ENCODE peak calls at places on chromosomes 7 and 10, in nine cellular contexts. One of them, this sample, is unnamed.

GRCh38 chr7:23003505-23004246 is 10.3 kb downstream of the HYCC1 start:
- DNase-seq in heart left ventricle: no peak
- DNase-seq in EH: peak; percentile 52
- DNase-seq in iPS DF 19.7: no peak
- DNase-seq in nephron progenitor cell: no peak
- DNase-seq in ELF-1: no peak
- DNase-seq in GM12865: no peak
- DNase-seq in A172: no peak
- DNase-seq in AG09319: no peak
- DNase-seq in this sample: no peak

GRCh38 chr10:11612004-11613001 is 853 bp upstream of the USP6NL start:
- DNase-seq in heart left ventricle: no peak
- DNase-seq in EH: no peak
- DNase-seq in iPS DF 19.7: no peak
- DNase-seq in nephron progenitor cell: no peak
- DNase-seq in ELF-1: no peak
- DNase-seq in GM12865: peak; percentile 33
- DNase-seq in A172: peak; percentile 4
- DNase-seq in AG09319: no peak
- DNase-seq in this sample: peak; percentile 14

GRCh38 chr10:45557275-45557905 is 115.2 kb downstream of the ZFAND4 start:
- DNase-seq in heart left ventricle: no peak
- DNase-seq in EH: no peak
- DNase-seq in iPS DF 19.7: peak; percentile 17
- DNase-seq in nephron progenitor cell: no peak
- DNase-seq in ELF-1: no peak
- DNase-seq in GM12865: peak; percentile 49
- DNase-seq in A172: no peak
- DNase-seq in AG09319: no peak
- DNase-seq in this sample: no peak

GRCh38 chr7:25359471-25360059 is 131.3 kb upstream of the NPVF start:
- DNase-seq in heart left ventricle: no peak
- DNase-seq in EH: no peak
- DNase-seq in iPS DF 19.7: no peak
- DNase-seq in nephron progenitor cell: no peak
- DNase-seq in ELF-1: no peak
- DNase-seq in GM12865: no peak
- DNase-seq in A172: no peak
- DNase-seq in AG09319: no peak
- DNase-seq in this sample: peak; percentile 63

GRCh38 chr10:132502544-132503300 is 34.9 kb upstream of the INPP5A start:
- DNase-seq in heart left ventricle: no peak
- DNase-seq in EH: no peak
- DNase-seq in iPS DF 19.7: no peak
- DNase-seq in nephron progenitor cell: no peak
- DNase-seq in ELF-1: no peak
- DNase-seq in GM12865: no peak
- DNase-seq in A172: no peak
- DNase-seq in AG09319: no peak
- DNase-seq in this sample: no peak

GRCh38 chr7:50497968-50498367 is 47.8 kb upstream of the FIGNL1 start:
- DNase-seq in heart left ventricle: no peak
- DNase-seq in EH: peak; percentile 14
- DNase-seq in iPS DF 19.7: no peak
- DNase-seq in nephron progenitor cell: no peak
- DNase-seq in ELF-1: no peak
- DNase-seq in GM12865: no peak
- DNase-seq in A172: peak; percentile 28
- DNase-seq in AG09319: peak; percentile 24
- DNase-seq in this sample: no peak

GRCh38 chr10:107418411-107418810 is 253.9 kb upstream of the SORCS1 start:
- DNase-seq in heart left ventricle: no peak
- DNase-seq in EH: no peak
- DNase-seq in iPS DF 19.7: no peak
- DNase-seq in nephron progenitor cell: no peak
- DNase-seq in ELF-1: no peak
- DNase-seq in GM12865: peak; percentile 76
- DNase-seq in A172: no peak
- DNase-seq in AG09319: no peak
- DNase-seq in this sample: no peak

GRCh38 chr10:124534231-124534798 is 72.7 kb downstream of the LHPP start:
- DNase-seq in heart left ventricle: no peak
- DNase-seq in EH: no peak
- DNase-seq in iPS DF 19.7: no peak
- DNase-seq in nephron progenitor cell: peak; percentile 44
- DNase-seq in ELF-1: peak; percentile 66
- DNase-seq in GM12865: peak; percentile 38
- DNase-seq in A172: no peak
- DNase-seq in AG09319: no peak
- DNase-seq in this sample: peak; percentile 69

GRCh38 chr10:82206831-82207230 is 331.8 kb downstream of the NRG3 start:
- DNase-seq in heart left ventricle: no peak
- DNase-seq in EH: no peak
- DNase-seq in iPS DF 19.7: no peak
- DNase-seq in nephron progenitor cell: no peak
- DNase-seq in ELF-1: no peak
- DNase-seq in GM12865: no peak
- DNase-seq in A172: peak; percentile 1
- DNase-seq in AG09319: no peak
- DNase-seq in this sample: no peak

GRCh38 chr10:9853405-9854010 is 1164.2 kb upstream of the CELF2 start:
- DNase-seq in heart left ventricle: peak; percentile 42
- DNase-seq in EH: peak; percentile 4
- DNase-seq in iPS DF 19.7: no peak
- DNase-seq in nephron progenitor cell: no peak
- DNase-seq in ELF-1: no peak
- DNase-seq in GM12865: no peak
- DNase-seq in A172: no peak
- DNase-seq in AG09319: no peak
- DNase-seq in this sample: peak; percentile 70

GRCh38 chr10:132541129-132541528 is 3.5 kb downstream of the INPP5A start:
- DNase-seq in heart left ventricle: peak; percentile 15
- DNase-seq in EH: no peak
- DNase-seq in iPS DF 19.7: no peak
- DNase-seq in nephron progenitor cell: no peak
- DNase-seq in ELF-1: no peak
- DNase-seq in GM12865: no peak
- DNase-seq in A172: no peak
- DNase-seq in AG09319: no peak
- DNase-seq in this sample: no peak

GRCh38 chr10:34343764-34344163 is 471.3 kb downstream of the PARD3 start:
- DNase-seq in heart left ventricle: no peak
- DNase-seq in EH: peak; percentile 41
- DNase-seq in iPS DF 19.7: no peak
- DNase-seq in nephron progenitor cell: no peak
- DNase-seq in ELF-1: no peak
- DNase-seq in GM12865: no peak
- DNase-seq in A172: peak; percentile 4
- DNase-seq in AG09319: no peak
- DNase-seq in this sample: no peak

GRCh38 chr7:93147358-93147757 is 827 bp downstream of the SAMD9L start:
- DNase-seq in heart left ventricle: peak; percentile 40
- DNase-seq in EH: peak; percentile 68
- DNase-seq in iPS DF 19.7: no peak
- DNase-seq in nephron progenitor cell: no peak
- DNase-seq in ELF-1: peak; percentile 9
- DNase-seq in GM12865: peak; percentile 77
- DNase-seq in A172: peak; percentile 68
- DNase-seq in AG09319: peak; percentile 14
- DNase-seq in this sample: no peak

GRCh38 chr7:44194069-44194468 is 4.8 kb upstream of the GCK start:
- DNase-seq in heart left ventricle: no peak
- DNase-seq in EH: peak; percentile 53
- DNase-seq in iPS DF 19.7: no peak
- DNase-seq in nephron progenitor cell: no peak
- DNase-seq in ELF-1: no peak
- DNase-seq in GM12865: no peak
- DNase-seq in A172: peak; percentile 65
- DNase-seq in AG09319: no peak
- DNase-seq in this sample: no peak

GRCh38 chr7:148540041-148540738 is 50.4 kb upstream of the C7orf33 start:
- DNase-seq in heart left ventricle: peak; percentile 56
- DNase-seq in EH: peak; percentile 62
- DNase-seq in iPS DF 19.7: no peak
- DNase-seq in nephron progenitor cell: no peak
- DNase-seq in ELF-1: peak; percentile 49
- DNase-seq in GM12865: no peak
- DNase-seq in A172: peak; percentile 69
- DNase-seq in AG09319: no peak
- DNase-seq in this sample: peak; percentile 78

GRCh38 chr10:69406302-69406811 is 10.4 kb downstream of the TACR2 start:
- DNase-seq in heart left ventricle: peak; percentile 75
- DNase-seq in EH: no peak
- DNase-seq in iPS DF 19.7: no peak
- DNase-seq in nephron progenitor cell: peak; percentile 29
- DNase-seq in ELF-1: peak; percentile 26
- DNase-seq in GM12865: no peak
- DNase-seq in A172: peak; percentile 75
- DNase-seq in AG09319: no peak
- DNase-seq in this sample: no peak

GRCh38 chr7:134767567-134768168 is 11.8 kb upstream of the CALD1 start:
- DNase-seq in heart left ventricle: no peak
- DNase-seq in EH: peak; percentile 34
- DNase-seq in iPS DF 19.7: no peak
- DNase-seq in nephron progenitor cell: no peak
- DNase-seq in ELF-1: no peak
- DNase-seq in GM12865: peak; percentile 39
- DNase-seq in A172: no peak
- DNase-seq in AG09319: no peak
- DNase-seq in this sample: no peak

GRCh38 chr10:132001238-132001977 is 19.7 kb upstream of the BNIP3 start:
- DNase-seq in heart left ventricle: no peak
- DNase-seq in EH: peak; percentile 58
- DNase-seq in iPS DF 19.7: no peak
- DNase-seq in nephron progenitor cell: no peak
- DNase-seq in ELF-1: peak; percentile 72
- DNase-seq in GM12865: peak; percentile 14
- DNase-seq in A172: peak; percentile 76
- DNase-seq in AG09319: no peak
- DNase-seq in this sample: no peak

GRCh38 chr7:135597181-135597925 is 39.6 kb downstream of the NUP205 start:
- DNase-seq in heart left ventricle: no peak
- DNase-seq in EH: peak; percentile 48
- DNase-seq in iPS DF 19.7: no peak
- DNase-seq in nephron progenitor cell: no peak
- DNase-seq in ELF-1: no peak
- DNase-seq in GM12865: no peak
- DNase-seq in A172: no peak
- DNase-seq in AG09319: no peak
- DNase-seq in this sample: no peak

GRCh38 chr7:89623018-89623672 is 531.1 kb upstream of the STEAP1 start:
- DNase-seq in heart left ventricle: no peak
- DNase-seq in EH: peak; percentile 36
- DNase-seq in iPS DF 19.7: peak; percentile 15
- DNase-seq in nephron progenitor cell: peak; percentile 20
- DNase-seq in ELF-1: peak; percentile 4
- DNase-seq in GM12865: peak; percentile 47
- DNase-seq in A172: peak; percentile 53
- DNase-seq in AG09319: peak; percentile 5
- DNase-seq in this sample: peak; percentile 2

GRCh38 chr10:71049994-71050393 is 161.6 kb upstream of the PCBD1 start:
- DNase-seq in heart left ventricle: peak; percentile 11
- DNase-seq in EH: no peak
- DNase-seq in iPS DF 19.7: no peak
- DNase-seq in nephron progenitor cell: no peak
- DNase-seq in ELF-1: no peak
- DNase-seq in GM12865: no peak
- DNase-seq in A172: no peak
- DNase-seq in AG09319: no peak
- DNase-seq in this sample: no peak

GRCh38 chr10:15370741-15371701 is at the start of gene FAM171A1:
- DNase-seq in heart left ventricle: peak; percentile 63
- DNase-seq in EH: peak; percentile 67
- DNase-seq in iPS DF 19.7: no peak
- DNase-seq in nephron progenitor cell: peak; percentile 79
- DNase-seq in ELF-1: peak; percentile 32
- DNase-seq in GM12865: peak; percentile 64
- DNase-seq in A172: peak; percentile 28
- DNase-seq in AG09319: no peak
- DNase-seq in this sample: peak; percentile 77